ENCODE peak calls at places on chromosomes 7 and 10, in four cellular contexts. One of them, this sample, is unnamed.
A peak's percentile ranks its signal among the peaks of the same experiment; 100 is the strongest.

GRCh38 chr7:116011584-116011983 is 19.0 kb downstream of the TFEC start:
- DNase-seq in WTC11: no peak
- DNase-seq in brain microvascular endothelial cell: no peak
- DNase-seq in glutamatergic neuron: no peak
- DNase-seq in this sample: no peak

GRCh38 chr10:102501201-102502028 is 1.1 kb downstream of the ACTR1A start:
- DNase-seq in WTC11: no peak
- DNase-seq in brain microvascular endothelial cell: no peak
- DNase-seq in glutamatergic neuron: no peak
- DNase-seq in this sample: no peak

GRCh38 chr10:110445871-110446270 is 51.8 kb upstream of the DUSP5 start:
- DNase-seq in WTC11: no peak
- DNase-seq in brain microvascular endothelial cell: no peak
- DNase-seq in glutamatergic neuron: no peak
- DNase-seq in this sample: no peak

GRCh38 chr10:127906548-127907377 is at the start of gene PTPRE:
- DNase-seq in WTC11: peak; percentile 76
- DNase-seq in brain microvascular endothelial cell: no peak
- DNase-seq in glutamatergic neuron: peak; percentile 82
- DNase-seq in this sample: no peak

GRCh38 chr7:74269757-74270277 is 15.6 kb upstream of the RFC2 start:
- DNase-seq in WTC11: peak; percentile 82
- DNase-seq in brain microvascular endothelial cell: peak; percentile 58
- DNase-seq in glutamatergic neuron: peak; percentile 79
- DNase-seq in this sample: peak; percentile 46

GRCh38 chr7:45080265-45080957 is 8.4 kb downstream of the NACAD start:
- DNase-seq in WTC11: peak; percentile 7
- DNase-seq in brain microvascular endothelial cell: no peak
- DNase-seq in glutamatergic neuron: no peak
- DNase-seq in this sample: no peak

GRCh38 chr7:53541467-53541866 is 506.0 kb downstream of the POM121L12 start:
- DNase-seq in WTC11: no peak
- DNase-seq in brain microvascular endothelial cell: no peak
- DNase-seq in glutamatergic neuron: no peak
- DNase-seq in this sample: no peak

GRCh38 chr7:134089446-134089845 is 37.7 kb upstream of the LRGUK start:
- DNase-seq in WTC11: no peak
- DNase-seq in brain microvascular endothelial cell: no peak
- DNase-seq in glutamatergic neuron: no peak
- DNase-seq in this sample: no peak

GRCh38 chr7:34463830-34464229 is 194.2 kb upstream of the NPSR1 start:
- DNase-seq in WTC11: no peak
- DNase-seq in brain microvascular endothelial cell: no peak
- DNase-seq in glutamatergic neuron: no peak
- DNase-seq in this sample: no peak

GRCh38 chr7:29214056-29214455 is 19.5 kb downstream of the CHN2 start:
- DNase-seq in WTC11: no peak
- DNase-seq in brain microvascular endothelial cell: no peak
- DNase-seq in glutamatergic neuron: no peak
- DNase-seq in this sample: no peak

GRCh38 chr7:73681031-73681430 is 2.2 kb downstream of the DNAJC30 start:
- DNase-seq in WTC11: no peak
- DNase-seq in brain microvascular endothelial cell: peak; percentile 48
- DNase-seq in glutamatergic neuron: no peak
- DNase-seq in this sample: peak; percentile 45

GRCh38 chr10:87506988-87507387 is 2.3 kb downstream of the MINPP1 start:
- DNase-seq in WTC11: no peak
- DNase-seq in brain microvascular endothelial cell: no peak
- DNase-seq in glutamatergic neuron: no peak
- DNase-seq in this sample: no peak

GRCh38 chr7:20021834-20022233 is 195.3 kb downstream of the MACC1 start:
- DNase-seq in WTC11: no peak
- DNase-seq in brain microvascular endothelial cell: no peak
- DNase-seq in glutamatergic neuron: no peak
- DNase-seq in this sample: no peak

GRCh38 chr10:87861566-87861952 is 1.8 kb downstream of the KLLN start:
- DNase-seq in WTC11: peak; percentile 56
- DNase-seq in brain microvascular endothelial cell: peak; percentile 67
- DNase-seq in glutamatergic neuron: peak; percentile 49
- DNase-seq in this sample: peak; percentile 88

GRCh38 chr10:119754085-119754484 is 28.2 kb downstream of the INPP5F start:
- DNase-seq in WTC11: no peak
- DNase-seq in brain microvascular endothelial cell: no peak
- DNase-seq in glutamatergic neuron: no peak
- DNase-seq in this sample: no peak

GRCh38 chr10:57973451-57973850 is 294.2 kb downstream of the IPMK start:
- DNase-seq in WTC11: no peak
- DNase-seq in brain microvascular endothelial cell: no peak
- DNase-seq in glutamatergic neuron: no peak
- DNase-seq in this sample: peak; percentile 61

GRCh38 chr10:112140110-112140755 is 43.3 kb downstream of the GPAM start:
- DNase-seq in WTC11: peak; percentile 94
- DNase-seq in brain microvascular endothelial cell: peak; percentile 66
- DNase-seq in glutamatergic neuron: peak; percentile 90
- DNase-seq in this sample: peak; percentile 73

GRCh38 chr10:63722537-63722936 is 201.3 kb downstream of the REEP3 start:
- DNase-seq in WTC11: no peak
- DNase-seq in brain microvascular endothelial cell: peak; percentile 65
- DNase-seq in glutamatergic neuron: no peak
- DNase-seq in this sample: peak; percentile 71

GRCh38 chr10:91163709-91164474 is 56.6 kb upstream of the PCGF5 start:
- DNase-seq in WTC11: peak; percentile 22
- DNase-seq in brain microvascular endothelial cell: peak; percentile 80
- DNase-seq in glutamatergic neuron: peak; percentile 23
- DNase-seq in this sample: peak; percentile 84

GRCh38 chr7:116497708-116498107 is 1.8 kb upstream of the CAV2 start:
- DNase-seq in WTC11: no peak
- DNase-seq in brain microvascular endothelial cell: no peak
- DNase-seq in glutamatergic neuron: no peak
- DNase-seq in this sample: no peak

GRCh38 chr7:80373431-80374032 is 138.3 kb downstream of the GNAT3 start:
- DNase-seq in WTC11: no peak
- DNase-seq in brain microvascular endothelial cell: no peak
- DNase-seq in glutamatergic neuron: no peak
- DNase-seq in this sample: no peak

GRCh38 chr10:77182803-77183202 is 454.8 kb downstream of the KCNMA1 start:
- DNase-seq in WTC11: no peak
- DNase-seq in brain microvascular endothelial cell: no peak
- DNase-seq in glutamatergic neuron: no peak
- DNase-seq in this sample: no peak

GRCh38 chr7:21543528-21544302 is 876 bp downstream of the DNAH11 start:
- DNase-seq in WTC11: no peak
- DNase-seq in brain microvascular endothelial cell: no peak
- DNase-seq in glutamatergic neuron: peak; percentile 22
- DNase-seq in this sample: no peak

GRCh38 chr7:130699686-130700085 is 13.3 kb upstream of the TSGA13 start:
- DNase-seq in WTC11: no peak
- DNase-seq in brain microvascular endothelial cell: no peak
- DNase-seq in glutamatergic neuron: no peak
- DNase-seq in this sample: no peak

GRCh38 chr10:128050937-128051336 is 75.3 kb downstream of the MKI67 start:
- DNase-seq in WTC11: no peak
- DNase-seq in brain microvascular endothelial cell: no peak
- DNase-seq in glutamatergic neuron: no peak
- DNase-seq in this sample: no peak

GRCh38 chr10:24465899-24466615 is 257.1 kb downstream of the KIAA1217 start:
- DNase-seq in WTC11: no peak
- DNase-seq in brain microvascular endothelial cell: peak; percentile 93
- DNase-seq in glutamatergic neuron: no peak
- DNase-seq in this sample: peak; percentile 85

GRCh38 chr10:124520553-124521428 is 59.2 kb downstream of the LHPP start:
- DNase-seq in WTC11: peak; percentile 11
- DNase-seq in brain microvascular endothelial cell: peak; percentile 25
- DNase-seq in glutamatergic neuron: no peak
- DNase-seq in this sample: no peak

GRCh38 chr10:104314591-104315485 is 23.4 kb downstream of the ITPRIP start:
- DNase-seq in WTC11: no peak
- DNase-seq in brain microvascular endothelial cell: no peak
- DNase-seq in glutamatergic neuron: no peak
- DNase-seq in this sample: no peak

GRCh38 chr7:146788008-146788407 is 671.4 kb downstream of the CNTNAP2 start:
- DNase-seq in WTC11: no peak
- DNase-seq in brain microvascular endothelial cell: no peak
- DNase-seq in glutamatergic neuron: no peak
- DNase-seq in this sample: no peak

GRCh38 chr10:101047268-101047667 is 14.5 kb upstream of the KAZALD1 start:
- DNase-seq in WTC11: no peak
- DNase-seq in brain microvascular endothelial cell: no peak
- DNase-seq in glutamatergic neuron: peak; percentile 46
- DNase-seq in this sample: no peak

GRCh38 chr7:132318338-132319318 is 257.6 kb downstream of the PLXNA4 start:
- DNase-seq in WTC11: peak; percentile 87
- DNase-seq in brain microvascular endothelial cell: peak; percentile 72
- DNase-seq in glutamatergic neuron: peak; percentile 92
- DNase-seq in this sample: peak; percentile 74

GRCh38 chr10:38003588-38003987 is 6.9 kb upstream of the ZNF33A start:
- DNase-seq in WTC11: no peak
- DNase-seq in brain microvascular endothelial cell: no peak
- DNase-seq in glutamatergic neuron: no peak
- DNase-seq in this sample: no peak

GRCh38 chr7:27242580-27243339 is at the start of gene EVX1:
- DNase-seq in WTC11: no peak
- DNase-seq in brain microvascular endothelial cell: no peak
- DNase-seq in glutamatergic neuron: peak; percentile 44
- DNase-seq in this sample: no peak

GRCh38 chr7:2140216-2140870 is 92.4 kb downstream of the MAD1L1 start:
- DNase-seq in WTC11: no peak
- DNase-seq in brain microvascular endothelial cell: no peak
- DNase-seq in glutamatergic neuron: no peak
- DNase-seq in this sample: no peak

GRCh38 chr10:69640196-69640980 is 10.3 kb downstream of the FAM241B start:
- DNase-seq in WTC11: no peak
- DNase-seq in brain microvascular endothelial cell: no peak
- DNase-seq in glutamatergic neuron: no peak
- DNase-seq in this sample: no peak

GRCh38 chr10:71259815-71260501 is 47.6 kb downstream of the UNC5B start:
- DNase-seq in WTC11: no peak
- DNase-seq in brain microvascular endothelial cell: no peak
- DNase-seq in glutamatergic neuron: no peak
- DNase-seq in this sample: no peak

GRCh38 chr10:44731271-44731670 is 179.9 kb upstream of the TMEM72 start:
- DNase-seq in WTC11: no peak
- DNase-seq in brain microvascular endothelial cell: no peak
- DNase-seq in glutamatergic neuron: no peak
- DNase-seq in this sample: no peak

GRCh38 chr10:10658157-10658556 is 359.5 kb upstream of the CELF2 start:
- DNase-seq in WTC11: no peak
- DNase-seq in brain microvascular endothelial cell: no peak
- DNase-seq in glutamatergic neuron: no peak
- DNase-seq in this sample: no peak

GRCh38 chr10:66917104-66917503 is 8.7 kb upstream of the LRRTM3 start:
- DNase-seq in WTC11: no peak
- DNase-seq in brain microvascular endothelial cell: no peak
- DNase-seq in glutamatergic neuron: no peak
- DNase-seq in this sample: no peak
- TF ChIP-seq CTCF in WTC11: no peak
- TF ChIP-seq CTCF in brain microvascular endothelial cell: peak; percentile 27
- TF ChIP-seq CTCF in glutamatergic neuron: no peak
- TF ChIP-seq CTCF in this sample: no peak

GRCh38 chr7:519974-520458 is 370 bp upstream of the PDGFA start:
- DNase-seq in WTC11: peak; percentile 78
- DNase-seq in brain microvascular endothelial cell: no peak
- DNase-seq in glutamatergic neuron: peak; percentile 65
- DNase-seq in this sample: peak; percentile 35
- TF ChIP-seq CTCF in WTC11: no peak
- TF ChIP-seq CTCF in brain microvascular endothelial cell: no peak
- TF ChIP-seq CTCF in glutamatergic neuron: peak; percentile 15
- TF ChIP-seq CTCF in this sample: peak; percentile 40

DNA sequence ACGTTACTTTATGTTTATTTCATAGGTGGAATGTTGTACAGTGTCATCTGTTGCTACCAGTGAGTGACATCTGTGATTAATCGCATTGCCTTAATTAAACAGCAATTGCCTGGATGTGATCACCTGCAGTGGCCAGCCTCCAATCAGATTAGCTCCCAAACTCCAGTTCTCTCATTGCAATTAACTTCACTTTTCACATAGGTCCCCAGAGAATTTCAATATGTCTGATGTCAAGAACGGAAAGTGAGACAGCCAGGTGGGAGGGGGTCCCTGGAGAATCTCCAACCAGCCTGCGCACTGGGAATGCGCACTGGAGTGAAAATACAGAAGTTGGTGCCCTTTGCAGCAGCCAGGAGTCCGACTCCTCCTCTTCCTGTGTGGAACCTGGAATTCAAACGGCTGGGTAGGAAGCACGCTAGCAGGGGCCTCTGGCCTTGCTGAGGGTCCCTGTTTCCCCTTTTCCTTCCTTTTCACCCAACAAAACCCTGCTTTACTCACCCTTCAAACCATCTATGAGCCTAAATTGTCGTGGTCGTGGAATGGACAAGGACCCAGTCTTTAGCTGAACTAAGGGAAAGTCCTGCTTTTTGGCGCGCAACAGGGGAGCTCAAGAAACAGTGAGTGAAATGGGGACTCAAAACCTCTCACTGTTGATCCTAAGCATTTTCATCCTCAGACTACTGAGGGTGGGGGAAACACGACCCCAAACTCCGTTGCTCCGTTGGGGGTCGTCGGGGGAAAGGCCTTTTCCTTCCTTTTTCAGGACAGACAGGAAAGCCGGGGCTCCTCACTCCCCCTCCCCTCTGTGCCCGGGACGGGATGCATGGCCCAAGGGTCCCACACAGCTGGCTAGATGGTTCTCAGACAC is 1355.5 kb upstream of the LRRTM3 start:
- DNase-seq in WTC11: peak; percentile 71
- DNase-seq in brain microvascular endothelial cell: peak; percentile 29
- DNase-seq in glutamatergic neuron: peak; percentile 52
- DNase-seq in this sample: peak; percentile 1
- TF ChIP-seq CTCF in WTC11: no peak
- TF ChIP-seq CTCF in brain microvascular endothelial cell: peak; percentile 20
- TF ChIP-seq CTCF in glutamatergic neuron: no peak
- TF ChIP-seq CTCF in this sample: no peak

DNA sequence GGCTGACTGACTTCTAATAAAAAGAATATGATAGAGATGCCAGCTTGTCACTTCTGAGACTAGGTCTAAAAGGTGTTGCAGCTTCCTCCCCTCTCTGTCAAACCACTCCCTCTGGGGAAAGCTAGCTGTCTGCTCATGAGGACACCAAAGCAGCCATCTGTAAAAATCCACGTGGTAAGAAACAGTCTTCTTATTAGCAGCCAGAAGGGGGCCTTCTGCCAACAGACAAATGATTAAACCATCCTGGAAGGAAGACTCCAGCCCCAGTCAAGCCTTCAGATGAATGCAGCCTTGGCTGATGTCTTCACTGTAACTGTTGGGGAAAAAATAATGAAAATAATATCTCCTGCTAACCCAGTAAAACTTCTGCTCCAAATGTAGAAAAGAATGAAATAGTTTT is 41.9 kb upstream of the DAGLB start:
- DNase-seq in WTC11: no peak
- DNase-seq in brain microvascular endothelial cell: no peak
- DNase-seq in glutamatergic neuron: no peak
- DNase-seq in this sample: no peak
- TF ChIP-seq CTCF in WTC11: no peak
- TF ChIP-seq CTCF in brain microvascular endothelial cell: peak; percentile 11
- TF ChIP-seq CTCF in glutamatergic neuron: no peak
- TF ChIP-seq CTCF in this sample: peak; percentile 35

This sample was measured in HFFc6.